ENCODE peak calls at places on chromosomes 6 and 20, in seven cellular contexts. One of them, this sample, is unnamed.

GRCh38 chr6:46969206-46969605 is 47.5 kb upstream of the ADGRF5 start:
- DNase-seq in OCI-LY7: no peak
- DNase-seq in RWPE1: no peak
- DNase-seq in T-helper 17 cell: no peak
- DNase-seq in mucosa of gallbladder: no peak
- DNase-seq in G401: no peak
- DNase-seq in PC-3: no peak
- DNase-seq in this sample: no peak

GRCh38 chr20:52983726-52984450 is 11.7 kb downstream of the TSHZ2 start:
- DNase-seq in OCI-LY7: no peak
- DNase-seq in RWPE1: no peak
- DNase-seq in T-helper 17 cell: no peak
- DNase-seq in mucosa of gallbladder: no peak
- DNase-seq in G401: no peak
- DNase-seq in PC-3: no peak
- DNase-seq in this sample: no peak

GRCh38 chr6:115891111-115891669 is 169.5 kb downstream of the FRK start:
- DNase-seq in OCI-LY7: no peak
- DNase-seq in RWPE1: peak; percentile 45
- DNase-seq in T-helper 17 cell: no peak
- DNase-seq in mucosa of gallbladder: no peak
- DNase-seq in G401: no peak
- DNase-seq in PC-3: peak; percentile 74
- DNase-seq in this sample: no peak

GRCh38 chr6:158033077-158033750 is 51.6 kb downstream of the SYNJ2 start:
- DNase-seq in OCI-LY7: no peak
- DNase-seq in RWPE1: no peak
- DNase-seq in T-helper 17 cell: no peak
- DNase-seq in mucosa of gallbladder: no peak
- DNase-seq in G401: no peak
- DNase-seq in PC-3: no peak
- DNase-seq in this sample: no peak

GRCh38 chr6:56246544-56246940 is 838 bp downstream of the COL21A1 start:
- DNase-seq in OCI-LY7: no peak
- DNase-seq in RWPE1: no peak
- DNase-seq in T-helper 17 cell: no peak
- DNase-seq in mucosa of gallbladder: no peak
- DNase-seq in G401: no peak
- DNase-seq in PC-3: peak; percentile 31
- DNase-seq in this sample: no peak

GRCh38 chr6:144586986-144587385 is 301.9 kb downstream of the UTRN start:
- DNase-seq in OCI-LY7: no peak
- DNase-seq in RWPE1: no peak
- DNase-seq in T-helper 17 cell: no peak
- DNase-seq in mucosa of gallbladder: no peak
- DNase-seq in G401: no peak
- DNase-seq in PC-3: no peak
- DNase-seq in this sample: no peak

GRCh38 chr6:20427856-20428255 is 26.2 kb downstream of the E2F3 start:
- DNase-seq in OCI-LY7: peak; percentile 25
- DNase-seq in RWPE1: no peak
- DNase-seq in T-helper 17 cell: no peak
- DNase-seq in mucosa of gallbladder: peak; percentile 45
- DNase-seq in G401: no peak
- DNase-seq in PC-3: no peak
- DNase-seq in this sample: no peak

GRCh38 chr6:139881728-139882211 is 507.3 kb upstream of the CITED2 start:
- DNase-seq in OCI-LY7: peak; percentile 23
- DNase-seq in RWPE1: peak; percentile 42
- DNase-seq in T-helper 17 cell: no peak
- DNase-seq in mucosa of gallbladder: peak; percentile 48
- DNase-seq in G401: peak; percentile 61
- DNase-seq in PC-3: peak; percentile 54
- DNase-seq in this sample: peak; percentile 74

GRCh38 chr20:32893878-32894483 is 35.3 kb downstream of the EFCAB8 start:
- DNase-seq in OCI-LY7: peak; percentile 34
- DNase-seq in RWPE1: no peak
- DNase-seq in T-helper 17 cell: no peak
- DNase-seq in mucosa of gallbladder: no peak
- DNase-seq in G401: no peak
- DNase-seq in PC-3: peak; percentile 6
- DNase-seq in this sample: peak; percentile 23

This sample was measured in NCI-H146.